ENCODE peak calls at places on chromosomes 1 and 21, in four cellular contexts. L is heart right ventricle, H is body of pancreas, A is breast epithelium. V is an unnamed sample.

GRCh38 chr1:197481101-197481500 is 213.0 kb downstream of the CRB1 start:
- DNase-seq in L (no peak), H (no peak), A (no peak), V (no peak)

GRCh38 chr1:87560961-87561360 is 232.3 kb downstream of the LMO4 start:
- DNase-seq in H (no peak), L (no peak), A (no peak), V (no peak)

GRCh38 chr1:165444897-165445370 is at the start of gene RXRG:
- DNase-seq in L (peak; percentile 64), A (no peak), H (peak; percentile 60), V (peak; percentile 52)

GRCh38 chr1:115648717-115649691 is 7.2 kb downstream of the VANGL1 start:
- DNase-seq in L (no peak), H (no peak), A (no peak), V (no peak)

GRCh38 chr21:46114963-46115362 is 17.1 kb downstream of the COL6A2 start:
- DNase-seq in H (peak; percentile 5), A (no peak), L (no peak), V (peak; percentile 10)

GRCh38 chr1:201655243-201655642 is 116.3 kb downstream of the NAV1 start:
- DNase-seq in A (peak; percentile 25), L (no peak), H (peak; percentile 15), V (no peak)

GRCh38 chr21:44399955-44400790 is 46.8 kb downstream of the TRPM2 start:
- DNase-seq in H (no peak), A (no peak), L (no peak), V (no peak)

GRCh38 chr21:38913120-38913975 is 107.6 kb downstream of the ETS2 start:
- DNase-seq in L (peak; percentile 61), H (peak; percentile 89), A (peak; percentile 89), V (peak; percentile 56)

GRCh38 chr1:15207031-15207828 is 39.8 kb upstream of the FHAD1 start:
- DNase-seq in A (no peak), L (no peak), H (no peak), V (no peak)

GRCh38 chr1:15205586-15206346 is 41.3 kb upstream of the FHAD1 start:
- DNase-seq in A (no peak), H (no peak), L (no peak), V (no peak)

GRCh38 chr1:15204931-15205330 is 42.1 kb upstream of the FHAD1 start:
- DNase-seq in A (no peak), H (no peak), L (no peak), V (no peak)

GRCh38 chr1:15207829-15208429 is 39.1 kb upstream of the FHAD1 start:
- DNase-seq in A (no peak), H (peak; percentile 65), L (no peak), V (no peak)

DNA sequence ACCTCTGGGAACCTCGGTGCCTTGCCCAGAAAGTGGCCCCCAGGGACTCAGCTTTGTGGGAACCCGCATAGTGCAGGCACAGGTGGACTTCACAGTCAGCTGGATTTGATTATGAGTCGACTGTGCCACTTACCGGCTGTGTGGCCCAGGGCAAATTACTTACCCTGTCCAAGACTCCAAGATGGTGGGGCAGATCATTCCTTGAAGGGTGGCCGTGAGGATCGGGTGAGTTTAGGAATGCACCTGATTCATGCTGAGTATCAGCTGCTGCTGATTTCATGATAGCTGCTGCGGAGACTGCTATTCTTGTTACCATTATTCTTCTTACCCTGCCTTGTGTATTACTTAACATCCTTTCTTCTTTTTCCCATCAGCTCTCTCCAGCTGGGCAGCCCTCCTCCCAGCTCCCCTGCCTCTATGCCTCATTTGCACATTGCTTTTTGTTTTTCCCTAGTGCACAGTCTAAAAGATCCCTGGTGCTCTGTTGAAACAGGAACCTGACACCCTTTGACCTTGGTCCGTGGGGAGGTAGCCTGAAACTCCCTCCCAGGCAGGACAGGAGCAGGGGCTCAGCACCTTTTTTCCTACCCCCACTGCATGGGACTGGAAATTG is 40.5 kb upstream of the FHAD1 start:
- DNase-seq in H (peak; percentile 65), A (no peak), L (no peak), V (no peak)
- H3K27ac ChIP-seq in H (peak overlapping the region; percentile 95), A (peak overlapping the region; percentile 40), L (no peak overlapping the region), V (no peak overlapping the region)

DNA sequence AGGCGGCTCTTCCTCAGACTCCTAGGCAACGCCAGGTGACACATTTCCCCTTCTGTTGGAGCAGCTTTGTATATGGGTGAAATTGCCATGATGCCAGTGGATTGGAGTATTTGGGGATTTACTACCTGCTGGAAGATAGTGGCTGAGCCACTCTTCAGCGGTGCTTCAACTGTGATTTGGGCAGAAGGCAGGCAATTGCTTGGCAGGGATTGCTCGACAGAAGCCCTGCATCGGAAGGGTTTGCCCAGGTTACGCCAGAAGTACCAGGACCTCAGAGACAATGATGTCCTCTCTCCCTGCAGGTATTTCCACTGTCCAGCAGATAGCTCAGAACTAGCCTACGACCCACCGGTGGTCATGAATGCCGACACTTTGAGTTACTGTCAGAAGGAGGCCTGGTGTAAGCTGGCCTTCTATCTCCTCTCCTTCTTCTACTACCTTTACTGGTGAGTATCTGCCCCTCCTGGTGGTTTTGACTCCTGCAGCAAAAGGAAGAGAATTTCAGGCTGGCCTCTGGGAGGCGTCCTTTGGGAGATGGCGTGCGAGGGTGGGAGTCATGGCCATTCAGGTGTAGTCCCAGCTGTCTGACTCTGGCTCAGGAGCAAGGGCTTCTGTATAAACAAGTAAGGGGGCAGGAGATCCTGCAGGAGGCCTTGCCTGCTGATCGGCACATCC is 118.3 kb downstream of the CNIH3 start:
- DNase-seq in A (no peak), H (no peak), L (no peak), V (no peak)
- TF ChIP-seq CTCF in A (no peak), H (no peak), L (no peak), V (no peak)

GRCh38 chr1:51344276-51344601 is 13.9 kb upstream of the TTC39A start:
- DNase-seq in L (no peak), A (no peak), H (no peak), V (no peak)

GRCh38 chr1:51346086-51346942 is 16.0 kb upstream of the TTC39A start:
- DNase-seq in L (no peak), A (no peak), H (no peak), V (no peak)

GRCh38 chr1:51343624-51344023 is 13.3 kb upstream of the TTC39A start:
- DNase-seq in A (no peak), L (no peak), H (no peak), V (no peak)

GRCh38 chr1:51345300-51345687 is 14.9 kb upstream of the TTC39A start:
- DNase-seq in L (no peak), A (no peak), H (no peak), V (no peak)

GRCh38 chr1:51344602-51345299 is 14.4 kb upstream of the TTC39A start:
- DNase-seq in L (peak; percentile 18), A (no peak), H (peak; percentile 81), V (no peak)
- H3K4me3 ChIP-seq in L (peak overlapping the region; percentile 21), A (no peak overlapping the region), H (no peak overlapping the region), V (peak overlapping the region; percentile 53)

DNA sequence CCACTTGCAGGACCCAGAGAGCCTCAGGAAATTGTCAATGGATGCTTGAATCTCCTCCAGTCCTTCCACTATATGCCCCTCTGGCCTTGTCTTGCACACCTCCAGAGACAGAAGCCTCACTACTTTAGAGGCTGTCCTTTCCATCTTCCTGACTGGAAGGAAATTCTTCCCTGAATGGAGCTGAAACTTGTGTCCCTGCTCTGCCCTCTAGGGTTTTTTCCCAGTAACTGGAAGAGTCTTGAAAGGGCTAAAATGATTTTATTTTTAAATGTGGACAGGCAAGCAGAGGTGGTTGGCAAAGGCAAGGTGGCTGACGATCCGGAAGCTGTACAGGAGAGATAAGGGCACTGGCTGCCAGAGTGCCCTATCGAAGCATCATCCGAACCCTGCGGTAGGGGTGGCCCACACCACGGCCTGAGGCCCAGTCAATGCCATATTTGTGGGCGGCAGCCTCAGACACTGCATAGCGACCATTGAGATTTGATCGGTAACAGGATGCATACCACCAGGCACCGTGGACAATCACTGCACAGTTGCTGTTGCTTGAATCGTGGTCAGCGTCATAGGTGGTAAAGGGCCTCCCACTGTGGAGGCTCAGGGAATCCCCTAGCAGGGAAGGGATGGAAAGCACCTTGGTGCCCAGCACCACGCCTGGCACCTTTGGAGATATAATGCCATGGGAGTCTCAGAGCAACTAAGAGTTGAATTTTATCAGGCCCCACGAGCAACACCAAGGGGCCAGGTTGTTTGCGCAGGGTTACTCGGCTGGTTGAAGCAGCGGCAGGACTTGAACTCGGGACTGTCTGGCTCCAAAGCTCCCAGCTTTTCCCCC is 2.3 kb upstream of the MAP3K6 start:
- DNase-seq in H (no peak), L (no peak), A (no peak), V (no peak)
- H3K27ac ChIP-seq in H (no peak overlapping the region), L (peak overlapping the region; percentile 99), A (peak overlapping the region; percentile 70), V (peak overlapping the region; percentile 100)

GRCh38 chr21:16605588-16605987 is 875.8 kb downstream of the USP25 start:
- DNase-seq in H (no peak), A (no peak), L (no peak), V (no peak)

GRCh38 chr21:16608209-16608830 is 878.5 kb downstream of the USP25 start:
- DNase-seq in L (no peak), H (no peak), A (no peak), V (no peak)
- TF ChIP-seq CTCF in L (peak; percentile 49), H (no peak), A (no peak), V (peak; percentile 42)

GRCh38 chr1:248824701-248825100 is 1.0 kb downstream of the SH3BP5L start:
- DNase-seq in A (no peak), H (no peak), L (no peak), V (no peak)
- H3K4me3 ChIP-seq in A (peak overlapping the region; percentile 74), H (no peak overlapping the region), L (peak overlapping the region; percentile 83), V (peak overlapping the region; percentile 92)